ENCODE peak calls at places on chromosomes 2 and 18, in seven cellular contexts. O, S, E, K, L, W and Q are unnamed samples.

GRCh38 chr2:176514805-176515500 is 245.7 kb downstream of the MTX2 start:
- DNase-seq in E (no peak), L (no peak), S (no peak), O (no peak), W (no peak), K (no peak), Q (no peak)

GRCh38 chr2:200184748-200185574 is 121.5 kb upstream of the SPATS2L start:
- DNase-seq in S (no peak), K (no peak), W (no peak), E (no peak), O (no peak), L (no peak), Q (no peak)

GRCh38 chr2:133838642-133839370 is 270.5 kb upstream of the NCKAP5 start:
- DNase-seq in L (no peak), W (no peak), E (no peak), O (no peak), K (no peak), S (no peak), Q (no peak)

GRCh38 chr2:236176417-236176816 is 8.2 kb upstream of the GBX2 start:
- DNase-seq in O (no peak), K (no peak), L (no peak), S (no peak), W (peak), E (no peak), Q (no peak)

GRCh38 chr18:45666520-45666919 is 51.2 kb downstream of the SLC14A2 start:
- DNase-seq in E (no peak), O (no peak), L (no peak), K (no peak), W (no peak), S (no peak), Q (no peak)

GRCh38 chr2:184597571-184597980 is 753 bp upstream of the ZNF804A start:
- DNase-seq in W (peak), S (no peak), O (no peak), K (peak), L (no peak), E (no peak), Q (no peak)

GRCh38 chr18:65750421-65751144 is at the start of gene CDH7:
- DNase-seq in K (no peak), S (no peak), W (no peak), E (no peak), O (no peak), L (no peak), Q (no peak)

GRCh38 chr2:238988752-238989151 is 140.9 kb downstream of the TWIST2 start:
- DNase-seq in E (no peak), K (no peak), S (no peak), W (no peak), O (no peak), L (no peak), Q (no peak)

GRCh38 chr18:1102848-1103247 is 198.2 kb downstream of the ADCYAP1 start:
- DNase-seq in E (no peak), O (no peak), L (no peak), S (no peak), K (no peak), W (no peak), Q (no peak)

GRCh38 chr2:65267008-65267407 is 39.4 kb downstream of the ACTR2 start:
- DNase-seq in S (no peak), O (no peak), K (no peak), W (no peak), E (no peak), L (no peak), Q (no peak)

GRCh38 chr2:64688909-64689308 is 35.2 kb upstream of the SERTAD2 start:
- DNase-seq in O (no peak), L (no peak), S (no peak), E (no peak), K (no peak), W (no peak), Q (no peak)

GRCh38 chr2:45237850-45238542 is 228.7 kb upstream of the SIX2 start:
- DNase-seq in K (peak), W (peak), S (no peak), L (no peak), E (no peak), O (no peak), Q (no peak)

GRCh38 chr2:235314371-235314915 is 179.4 kb upstream of the AGAP1 start:
- DNase-seq in W (no peak), O (no peak), L (no peak), K (no peak), S (no peak), E (no peak), Q (no peak)

GRCh38 chr18:7370812-7371211 is 139.9 kb downstream of the LRRC30 start:
- DNase-seq in S (no peak), K (no peak), E (no peak), L (no peak), W (peak), O (no peak), Q (peak)

GRCh38 chr18:24763765-24764548 is 303.5 kb downstream of the HRH4 start:
- DNase-seq in E (no peak), O (no peak), S (no peak), W (no peak), K (no peak), L (peak), Q (no peak)

GRCh38 chr2:170886391-170886790 is 42.7 kb upstream of the GORASP2 start:
- DNase-seq in E (no peak), S (no peak), L (no peak), O (no peak), K (no peak), W (no peak), Q (no peak)

GRCh38 chr18:67363694-67364093 is 152.8 kb downstream of the DSEL start:
- DNase-seq in W (no peak), L (no peak), K (no peak), O (no peak), E (no peak), S (no peak), Q (no peak)

GRCh38 chr2:79162132-79162531 is 2.6 kb upstream of the REG3A start:
- DNase-seq in E (no peak), K (no peak), W (no peak), L (no peak), O (no peak), S (no peak), Q (no peak)

GRCh38 chr2:1245193-1245592 is 168.1 kb upstream of the TPO start:
- DNase-seq in E (no peak), O (no peak), W (no peak), K (no peak), L (no peak), S (no peak), Q (no peak)

GRCh38 chr2:37916512-37917082 is 8.5 kb upstream of the RMDN2 start:
- DNase-seq in O (no peak), E (no peak), K (no peak), L (peak), S (no peak), W (peak), Q (no peak)

GRCh38 chr2:182625814-182626213 is 90.2 kb upstream of the DNAJC10 start:
- DNase-seq in W (no peak), L (no peak), S (no peak), E (no peak), K (no peak), O (no peak), Q (no peak)

GRCh38 chr2:237456200-237456731 is 30.8 kb upstream of the MLPH start:
- DNase-seq in E (no peak), S (no peak), L (no peak), W (no peak), K (no peak), O (no peak), Q (no peak)

GRCh38 chr2:147824625-147825024 is 20.2 kb upstream of the ACVR2A start:
- DNase-seq in S (no peak), O (no peak), K (no peak), W (no peak), E (no peak), L (no peak), Q (no peak)

GRCh38 chr2:240430595-240430994 is 4.9 kb upstream of the GPC1 start:
- DNase-seq in W (no peak), O (no peak), L (no peak), E (peak), S (no peak), K (no peak), Q (no peak)

GRCh38 chr2:134737671-134738070 is 18.9 kb upstream of the TMEM163 start:
- DNase-seq in O (no peak), L (no peak), K (no peak), W (no peak), S (no peak), E (no peak), Q (no peak)

GRCh38 chr18:55778731-55779460 is 190.9 kb upstream of the TCF4 start:
- DNase-seq in L (no peak), O (no peak), W (no peak), K (no peak), S (no peak), E (no peak), Q (no peak)

GRCh38 chr2:120823551-120823950 is 87.9 kb downstream of the GLI2 start:
- DNase-seq in K (no peak), S (no peak), L (no peak), O (no peak), E (no peak), W (no peak), Q (no peak)

GRCh38 chr2:120826260-120826648 is 90.6 kb downstream of the GLI2 start:
- DNase-seq in E (no peak), K (no peak), L (no peak), O (no peak), W (no peak), S (no peak), Q (no peak)

GRCh38 chr2:120826716-120827410 is 91.2 kb downstream of the GLI2 start:
- DNase-seq in O (no peak), W (no peak), L (no peak), K (no peak), E (no peak), S (no peak), Q (no peak)

GRCh38 chr2:120824246-120824645 is 88.6 kb downstream of the GLI2 start:
- DNase-seq in W (no peak), O (no peak), S (no peak), L (no peak), E (no peak), K (no peak), Q (no peak)

DNA sequence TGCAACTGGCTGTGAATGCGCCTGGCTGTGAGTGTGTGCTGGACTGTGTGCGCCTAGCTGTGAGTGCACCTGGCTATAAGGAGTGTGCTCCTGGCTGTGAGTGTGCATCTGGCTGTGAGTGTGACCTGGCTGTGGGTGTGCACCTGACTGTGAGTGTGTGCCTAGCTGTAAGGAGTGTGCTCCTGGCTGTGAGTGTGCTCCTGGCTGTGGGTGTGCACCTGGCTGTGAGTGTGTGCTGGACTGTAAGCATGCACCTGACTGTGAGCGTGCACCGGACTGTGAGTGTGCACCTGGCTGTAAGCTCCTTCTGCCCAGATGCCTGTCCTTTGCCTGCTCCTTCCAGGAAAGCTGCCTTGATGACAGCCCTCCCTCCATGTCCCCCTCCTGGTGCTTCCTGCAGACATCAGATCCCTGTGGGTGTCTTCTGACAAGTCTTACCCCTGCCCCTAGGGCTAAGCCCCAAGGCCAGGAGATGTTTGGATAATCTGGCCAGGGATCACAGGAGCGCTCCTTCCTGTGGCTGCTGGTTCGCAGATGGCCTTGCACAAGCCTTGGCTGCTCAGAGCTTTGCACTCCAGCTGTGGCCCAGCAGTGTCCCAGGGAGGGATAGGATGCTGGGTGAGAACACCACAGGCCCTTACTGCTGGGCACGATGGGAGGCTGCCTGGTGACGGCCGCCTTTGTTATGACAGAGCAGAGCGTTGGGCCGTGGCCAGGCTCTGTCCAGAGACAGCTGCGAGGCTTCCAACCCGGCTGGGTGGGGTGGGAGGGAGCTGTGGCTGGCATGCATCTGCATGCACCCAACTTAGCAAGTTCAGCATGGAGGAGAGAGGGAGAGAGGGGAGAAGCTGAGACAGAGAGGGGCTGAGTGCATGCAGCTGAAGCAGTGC is 89.9 kb downstream of the GLI2 start:
- DNase-seq in O (no peak), S (no peak), W (no peak), L (no peak), K (no peak), E (no peak), Q (no peak)
- TF ChIP-seq POLR2AphosphoS5 in O (no peak), S (no peak), W (no peak), L (no peak), K (no peak), E (no peak), Q (peak)

GRCh38 chr2:178277741-178278197 is 83.5 kb downstream of the OSBPL6 start:
- DNase-seq in L (no peak), K (no peak), S (no peak), O (no peak), E (no peak), W (no peak), Q (no peak)

GRCh38 chr2:178282075-178282474 is 87.8 kb downstream of the OSBPL6 start:
- DNase-seq in K (no peak), L (no peak), S (no peak), W (peak), O (no peak), E (no peak), Q (no peak)

GRCh38 chr2:178280261-178280852 is 86.0 kb downstream of the OSBPL6 start:
- DNase-seq in W (peak), L (no peak), E (no peak), K (peak), O (no peak), S (no peak), Q (no peak)

GRCh38 chr2:178279636-178280035 is 85.3 kb downstream of the OSBPL6 start:
- DNase-seq in S (no peak), W (no peak), E (no peak), O (no peak), L (no peak), K (no peak), Q (no peak)

GRCh38 chr2:178279142-178279541 is 84.8 kb downstream of the OSBPL6 start:
- DNase-seq in E (no peak), W (peak), O (peak), K (no peak), L (no peak), S (no peak), Q (no peak)
- TF ChIP-seq POLR2AphosphoS5 in E (no peak), W (peak), O (no peak), K (no peak), L (no peak), S (no peak), Q (no peak)

GRCh38 chr2:73925853-73926492 is 707 bp upstream of the DGUOK start:
- DNase-seq in E (peak), L (no peak), K (no peak), S (no peak), O (no peak), W (no peak), Q (peak)
- TF ChIP-seq POLR2AphosphoS5 in E (no peak), L (no peak), K (no peak), S (no peak), O (no peak), W (no peak), Q (no peak)

DNA sequence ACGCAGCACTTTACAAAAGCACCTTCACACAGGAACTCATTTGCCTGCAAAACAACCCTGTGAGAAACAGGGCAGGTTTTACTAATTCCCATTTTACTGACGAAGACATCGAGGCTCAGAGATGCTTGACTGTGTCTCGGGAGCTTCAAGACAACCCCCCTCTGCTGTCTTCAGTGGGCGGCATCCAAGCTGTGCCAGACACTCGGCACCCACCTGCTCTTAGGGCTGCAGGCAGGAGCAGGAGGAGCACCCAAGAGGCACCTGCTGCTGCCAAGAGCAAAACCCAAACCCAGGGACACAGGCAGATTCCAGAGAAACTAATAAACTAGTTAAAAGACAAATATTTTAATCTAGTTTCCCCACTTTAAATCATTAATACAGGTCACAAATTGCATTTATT is 67.9 kb downstream of the PPP4R1 start:
- DNase-seq in K (no peak), W (no peak), O (no peak), S (no peak), E (no peak), L (no peak), Q (no peak)
- TF ChIP-seq POLR2AphosphoS5 in K (no peak), W (no peak), O (no peak), S (no peak), E (no peak), L (no peak), Q (no peak)

GRCh38 chr2:216498418-216499413 is at the start of gene RPL37A:
- DNase-seq in W (peak), O (peak), L (peak), S (peak), K (peak), E (peak), Q (peak)

GRCh38 chr2:216497382-216497781 is 1.3 kb upstream of the RPL37A start:
- DNase-seq in E (no peak), K (no peak), O (no peak), W (no peak), L (no peak), S (no peak), Q (no peak)

GRCh38 chr2:216499641-216500218 is 1.1 kb downstream of the RPL37A start:
- DNase-seq in K (no peak), E (no peak), L (no peak), W (no peak), O (no peak), S (no peak), Q (no peak)

GRCh38 chr2:216495656-216496055 is 3.0 kb upstream of the RPL37A start:
- DNase-seq in K (no peak), O (no peak), S (no peak), L (no peak), W (peak), E (no peak), Q (no peak)

DNA sequence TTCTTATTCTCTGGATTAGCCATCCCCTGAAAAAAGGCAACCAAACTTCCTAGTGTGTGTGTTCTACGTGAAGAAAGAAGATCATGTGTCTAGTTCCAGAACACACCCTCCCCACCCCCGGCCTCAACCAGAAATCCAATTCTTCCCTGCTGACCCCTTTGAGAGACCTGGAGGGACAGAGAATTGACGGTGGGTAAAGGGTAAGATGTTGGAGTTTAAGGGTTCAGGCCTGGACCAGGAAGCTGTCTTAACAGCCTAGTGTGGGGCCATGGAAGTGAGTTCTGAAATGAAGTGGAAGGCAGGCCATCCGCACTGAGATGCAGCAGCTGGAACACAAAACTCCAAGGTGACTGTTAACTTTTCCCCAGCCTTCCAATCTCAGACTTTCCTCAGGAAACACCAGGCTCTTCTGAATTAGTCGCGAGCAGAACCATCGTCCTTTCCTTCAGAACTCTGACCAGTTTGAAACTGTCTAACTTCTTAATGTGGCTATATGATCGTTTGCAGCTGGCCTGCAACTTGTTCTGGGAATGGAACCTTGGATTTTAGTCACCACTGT is 757 bp upstream of the RPL37A start:
- DNase-seq in L (no peak), W (no peak), K (no peak), E (no peak), S (no peak), O (no peak), Q (no peak)
- TF ChIP-seq POLR2AphosphoS5 in L (no peak), W (no peak), K (no peak), E (no peak), S (no peak), O (no peak), Q (no peak)

GRCh38 chr2:105803773-105804172 is 59.1 kb downstream of the NCK2 start:
- DNase-seq in K (no peak), L (no peak), E (no peak), O (no peak), W (no peak), S (no peak), Q (no peak)

GRCh38 chr2:105804266-105804665 is 59.6 kb downstream of the NCK2 start:
- DNase-seq in L (no peak), K (no peak), E (no peak), W (no peak), S (no peak), O (peak), Q (no peak)

GRCh38 chr2:105802587-105802986 is 57.9 kb downstream of the NCK2 start:
- DNase-seq in K (no peak), W (no peak), E (no peak), O (no peak), S (no peak), L (no peak), Q (no peak)

GRCh38 chr2:105801961-105802360 is 57.2 kb downstream of the NCK2 start:
- DNase-seq in W (no peak), K (no peak), E (no peak), O (no peak), L (no peak), S (no peak), Q (no peak)

DNA sequence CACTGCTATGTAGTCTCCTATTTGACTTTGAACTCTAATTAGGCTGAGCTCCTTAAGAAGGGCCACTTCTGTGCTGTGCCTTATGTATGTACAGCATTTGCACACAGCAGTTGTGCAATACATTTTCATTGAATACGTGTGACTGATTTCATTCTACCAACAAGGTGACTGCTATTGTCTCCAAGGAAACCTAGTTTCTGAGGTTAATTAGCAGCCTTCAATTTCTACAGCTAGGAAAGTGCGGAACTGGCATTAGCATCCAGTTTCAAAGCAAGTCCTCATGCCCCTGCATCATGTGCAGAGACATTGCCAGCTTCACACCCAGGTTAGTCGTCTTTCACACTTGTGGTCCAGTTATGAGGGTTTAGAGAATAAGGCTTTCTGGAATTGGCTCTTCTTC is 58.6 kb downstream of the NCK2 start:
- DNase-seq in E (no peak), K (no peak), S (no peak), O (no peak), W (no peak), L (no peak), Q (no peak)
- TF ChIP-seq POLR2AphosphoS5 in E (no peak), K (no peak), S (no peak), O (no peak), W (no peak), L (no peak), Q (no peak)

DNA sequence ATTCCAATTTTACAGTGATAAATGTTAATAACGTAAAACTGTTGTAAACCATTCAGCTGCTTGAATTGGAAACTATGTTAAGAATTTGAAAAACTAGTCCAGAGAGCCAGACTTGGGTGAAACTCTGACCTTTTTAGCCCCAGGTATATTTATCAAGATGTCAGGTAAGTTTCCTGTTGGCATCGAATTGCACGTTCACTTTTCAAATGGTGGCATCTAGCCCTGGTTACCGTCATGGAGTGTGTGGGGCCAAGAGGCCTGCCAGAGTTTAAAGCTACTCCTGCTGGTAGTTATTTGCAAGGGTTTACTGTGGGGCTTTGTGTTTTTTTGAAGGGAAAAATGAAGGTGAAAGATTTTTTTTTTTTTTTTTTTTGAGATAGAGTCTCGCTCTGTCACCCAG is 109.9 kb downstream of the WDSUB1 start:
- DNase-seq in E (no peak), L (peak), W (no peak), K (no peak), O (no peak), S (no peak), Q (no peak)
- TF ChIP-seq POLR2AphosphoS5 in E (no peak), L (no peak), W (no peak), K (no peak), O (no peak), S (no peak), Q (no peak)